ENCODE peak calls at places on chromosomes 6 and 20, in four cellular contexts. B is CD8-positive, alpha-beta T cell; M is fibroblast of lung; N is tibial nerve. Z is an unnamed sample.
A peak's percentile ranks its signal among the peaks of the same experiment; 100 is the strongest.

GRCh38 chr6:144661101-144661806 is 376.1 kb downstream of the UTRN start:
- DNase-seq in B (no peak), M (peak; percentile 62), N (no peak), Z (no peak)

GRCh38 chr6:42453649-42454427 is 2.1 kb upstream of the TRERF1 start:
- DNase-seq in B (no peak), M (peak; percentile 63), N (no peak), Z (peak; percentile 36)

GRCh38 chr6:56875523-56875922 is 79.4 kb upstream of the BEND6 start:
- DNase-seq in B (no peak), M (no peak), N (no peak), Z (no peak)

GRCh38 chr6:79711167-79711566 is 80.0 kb downstream of the SH3BGRL2 start:
- DNase-seq in B (no peak), M (no peak), N (no peak), Z (no peak)

GRCh38 chr20:62096421-62097380 is 25.6 kb upstream of the LSM14B start:
- DNase-seq in B (no peak), M (no peak), N (no peak), Z (no peak)

GRCh38 chr6:110522427-110522826 is 46.0 kb upstream of the SLC22A16 start:
- DNase-seq in B (no peak), M (no peak), N (no peak), Z (no peak)

GRCh38 chr6:28446818-28447511 is 3.7 kb upstream of the ZSCAN23 start:
- DNase-seq in B (no peak), M (peak; percentile 13), N (no peak), Z (peak; percentile 3)

GRCh38 chr6:157688275-157688959 is 134.6 kb upstream of the SNX9 start:
- DNase-seq in B (no peak), M (no peak), N (no peak), Z (no peak)

GRCh38 chr6:86357877-86358276 is 579.5 kb upstream of the HTR1E start:
- DNase-seq in B (no peak), M (no peak), N (no peak), Z (no peak)

GRCh38 chr6:85537055-85537494 is 56.6 kb downstream of the SNX14 start:
- DNase-seq in B (no peak), M (peak; percentile 50), N (no peak), Z (no peak)

GRCh38 chr6:125102411-125102810 is 51.2 kb upstream of the TPD52L1 start:
- DNase-seq in B (no peak), M (peak; percentile 37), N (no peak), Z (no peak)

GRCh38 chr6:41546866-41547798 is 951 bp downstream of the FOXP4 start:
- DNase-seq in B (peak; percentile 46), M (peak; percentile 34), N (no peak), Z (peak; percentile 25)

GRCh38 chr6:3208096-3208774 is 19.2 kb downstream of the TUBB2B start:
- DNase-seq in B (no peak), M (peak; percentile 95), N (no peak), Z (peak; percentile 89)

GRCh38 chr6:90885611-90886056 is 298.8 kb upstream of the MAP3K7 start:
- DNase-seq in B (no peak), M (no peak), N (no peak), Z (no peak)

GRCh38 chr6:26202201-26202611 is 115.0 kb downstream of the HFE start:
- DNase-seq in B (no peak), M (no peak), N (no peak), Z (no peak)
- H3K36me3 ChIP-seq in B (no peaks in the 10 kb centered on the region), M (no peaks in the 10 kb centered on the region), N (no peaks in the 10 kb centered on the region), Z (no peaks in the 10 kb centered on the region)

DNA sequence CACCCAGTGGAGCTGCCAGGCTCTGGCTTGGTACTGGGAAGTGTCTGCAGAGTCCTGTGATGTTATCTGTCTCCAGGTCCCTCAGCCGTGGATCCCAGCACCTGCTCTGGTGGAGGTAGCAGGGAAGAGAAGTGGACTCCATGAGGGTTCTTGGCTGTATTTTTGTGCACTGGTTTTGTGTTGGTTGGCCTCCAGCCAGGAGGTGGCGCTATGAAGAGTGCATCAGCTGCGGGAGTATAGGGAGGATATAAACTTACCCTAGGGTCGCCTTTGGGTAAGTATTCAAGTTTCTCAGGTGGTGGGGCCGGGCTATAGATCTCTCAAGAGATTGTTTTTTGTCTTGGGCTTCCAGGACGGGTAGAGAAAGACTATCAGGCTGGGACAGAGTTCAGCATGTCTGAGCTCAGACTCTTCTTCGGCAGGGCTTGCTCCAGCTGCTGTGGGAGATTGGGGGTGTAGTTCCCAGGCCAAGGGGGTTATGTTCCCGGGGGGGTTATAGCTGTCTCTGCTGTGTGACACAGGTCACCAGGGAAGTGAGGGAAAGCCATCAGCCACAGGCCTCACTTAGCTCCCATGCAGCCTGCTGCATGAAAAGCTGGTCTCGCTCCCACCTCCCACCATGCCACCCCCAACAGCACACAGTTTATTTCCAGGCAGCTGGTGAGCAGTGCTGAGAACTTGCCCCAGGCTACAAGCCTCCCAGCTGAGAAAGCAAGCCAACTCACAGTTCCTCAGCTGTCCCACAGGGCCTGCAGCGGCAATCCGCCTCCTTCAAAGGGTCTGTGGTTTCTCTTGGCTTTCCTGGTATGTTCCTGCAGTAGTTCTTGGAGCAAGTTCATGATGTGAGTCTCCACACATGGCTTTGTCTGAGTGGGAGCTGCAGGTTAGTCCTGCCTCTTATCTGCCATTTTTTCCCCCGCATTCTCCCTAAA is 115.7 kb downstream of the AIG1 start:
- DNase-seq in B (no peak), M (peak; percentile 63), N (no peak), Z (peak; percentile 97)
- TF ChIP-seq CTCF in B (no peak), M (no peak), N (no peak), Z (peak; percentile 60)

DNA sequence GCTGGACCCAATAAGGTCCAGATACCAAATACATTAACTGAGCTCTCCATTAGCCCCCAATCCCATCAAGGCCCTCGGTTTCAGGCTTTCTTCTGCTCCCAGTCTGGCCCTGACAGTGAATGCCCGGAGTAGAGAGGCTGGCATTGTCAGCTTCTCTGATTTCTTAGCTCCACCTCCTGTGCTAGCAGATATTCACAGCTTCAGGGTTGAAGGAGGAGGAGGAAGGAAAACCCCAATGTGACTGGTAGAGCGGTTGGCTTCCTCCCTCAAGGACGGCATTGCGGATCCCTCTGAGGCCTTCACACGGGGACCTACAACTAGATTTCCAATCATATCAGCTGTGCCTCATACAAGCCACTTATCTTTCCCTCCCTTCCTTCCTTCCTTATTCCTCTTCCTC is 164.1 kb upstream of the SYNDIG1 start:
- DNase-seq in B (no peak), M (no peak), N (no peak), Z (no peak)
- H3K27me3 ChIP-seq in B (no peaks in the 10 kb centered on the region), M (no peaks in the 10 kb centered on the region), N (no peaks in the 10 kb centered on the region), Z (no peaks in the 10 kb centered on the region)

GRCh38 chr6:36222924-36223323 is 26.4 kb downstream of the BRPF3 start:
- DNase-seq in B (no peak), M (no peak), N (no peak), Z (no peak)

GRCh38 chr6:36223706-36224105 is 27.2 kb downstream of the BRPF3 start:
- DNase-seq in B (no peak), M (no peak), N (no peak), Z (no peak)

GRCh38 chr6:36221674-36222073 is 25.1 kb downstream of the BRPF3 start:
- DNase-seq in B (no peak), M (no peak), N (no peak), Z (no peak)

GRCh38 chr6:36217188-36217587 is 20.6 kb downstream of the BRPF3 start:
- DNase-seq in B (no peak), M (no peak), N (no peak), Z (no peak)

GRCh38 chr6:36220211-36220610 is 23.7 kb downstream of the BRPF3 start:
- DNase-seq in B (no peak), M (no peak), N (no peak), Z (no peak)
- H3K36me3 ChIP-seq in B (peaks cover 56% of the 10 kb centered on the region), M (peaks cover 15% of the 10 kb centered on the region), N (peaks cover 95% of the 10 kb centered on the region), Z (peaks cover 63% of the 10 kb centered on the region)

GRCh38 chr6:72218125-72218524 is 331.8 kb downstream of the RIMS1 start:
- DNase-seq in B (no peak), M (peak; percentile 24), N (no peak), Z (peak; percentile 38)
- TF ChIP-seq CTCF in B (no peak), M (peak; percentile 69), N (no peak), Z (peak; percentile 80)

Z was measured in brain microvascular endothelial cell.